ENCODE peak calls at places on chromosome 12, in seven cellular contexts. O is AG08395, M is Ammon's horn, T is MCF 10A, D is fibroblast of the conjunctiva, U is GM10248, B is NCI-H1092. L is an unnamed sample.
A peak's percentile ranks its signal among the peaks of the same experiment; 100 is the strongest.

GRCh38 chr12:3227076-3227975 is 150.1 kb downstream of the TSPAN9 start:
- DNase-seq in M (no peak), O (no peak), D (no peak), T (no peak), U (no peak), B (no peak), L (no peak)

GRCh38 chr12:90896164-90896563 is 58.8 kb downstream of the CCER1 start:
- DNase-seq in B (no peak), M (no peak), D (peak; percentile 9), T (peak; percentile 20), U (no peak), O (peak; percentile 59), L (no peak)

GRCh38 chr12:58576071-58576470 is 344.2 kb downstream of the LRIG3 start:
- DNase-seq in U (no peak), O (no peak), M (no peak), B (no peak), T (no peak), D (no peak), L (no peak)

GRCh38 chr12:114400925-114401324 is 5.0 kb downstream of the TBX5 start:
- DNase-seq in T (no peak), D (no peak), U (no peak), M (no peak), O (peak; percentile 65), B (no peak), L (no peak)

GRCh38 chr12:91923864-91924263 is 221.8 kb downstream of the BTG1 start:
- DNase-seq in O (no peak), M (no peak), B (no peak), T (no peak), U (no peak), D (no peak), L (no peak)

GRCh38 chr12:33634544-33634943 is 194.9 kb upstream of the SYT10 start:
- DNase-seq in U (no peak), D (no peak), T (no peak), O (no peak), M (no peak), B (no peak), L (no peak)

GRCh38 chr12:106302401-106303201 is at the start of gene TCP11L2:
- DNase-seq in D (no peak), T (peak; percentile 79), B (peak; percentile 37), U (peak; percentile 95), O (peak; percentile 91), M (peak; percentile 93), L (peak; percentile 85)

GRCh38 chr12:107461222-107461980 is 224.2 kb upstream of the PWP1 start:
- DNase-seq in M (no peak), T (peak; percentile 67), D (peak; percentile 10), O (peak; percentile 72), U (no peak), B (peak; percentile 44), L (no peak)

GRCh38 chr12:76637807-76638206 is 78.2 kb upstream of the OSBPL8 start:
- DNase-seq in O (peak; percentile 53), T (peak; percentile 2), M (no peak), D (no peak), B (no peak), U (no peak), L (no peak)

GRCh38 chr12:57138526-57139272 is 8.7 kb downstream of the LRP1-AS start:
- DNase-seq in D (no peak), M (peak; percentile 26), O (peak; percentile 71), U (no peak), B (no peak), T (peak; percentile 51), L (peak; percentile 83)

GRCh38 chr12:6684609-6685008 is 4.6 kb downstream of the ZNF384 start:
- DNase-seq in U (no peak), M (peak; percentile 37), T (peak; percentile 51), D (peak; percentile 5), O (no peak), B (peak; percentile 14), L (no peak)

GRCh38 chr12:65495233-65495632 is 216.8 kb downstream of the MSRB3 start:
- DNase-seq in B (no peak), D (no peak), T (peak; percentile 54), O (peak; percentile 76), U (no peak), M (no peak), L (no peak)

GRCh38 chr12:14948672-14949071 is 10.3 kb upstream of the ERP27 start:
- DNase-seq in U (peak; percentile 70), O (peak; percentile 82), D (peak; percentile 33), M (peak; percentile 63), B (no peak), T (no peak), L (peak; percentile 56)

GRCh38 chr12:69045430-69045829 is 112.5 kb upstream of the CPM start:
- DNase-seq in T (no peak), B (no peak), M (no peak), O (no peak), U (no peak), D (no peak), L (no peak)

GRCh38 chr12:6821674-6822433 is at the start of gene GPR162:
- DNase-seq in O (peak; percentile 61), D (no peak), M (peak; percentile 79), B (peak; percentile 56), U (no peak), T (no peak), L (peak; percentile 60)

GRCh38 chr12:104272938-104273337 is 30.6 kb upstream of the EID3 start:
- DNase-seq in B (no peak), T (no peak), D (no peak), M (no peak), O (no peak), U (no peak), L (no peak)

GRCh38 chr12:108603743-108604142 is 5.9 kb upstream of the TMEM119 start:
- DNase-seq in D (no peak), O (no peak), M (no peak), B (no peak), T (no peak), U (no peak), L (no peak)

GRCh38 chr12:89889051-89889450 is 180.4 kb upstream of the ATP2B1 start:
- DNase-seq in T (peak; percentile 27), B (no peak), U (no peak), O (peak; percentile 12), D (no peak), M (no peak), L (no peak)

GRCh38 chr12:47504775-47505446 is 200.9 kb downstream of the RPAP3 start:
- DNase-seq in B (no peak), D (no peak), M (no peak), U (no peak), O (peak; percentile 58), T (no peak), L (no peak)

GRCh38 chr12:25013061-25013460 is 64.2 kb upstream of the BCAT1 start:
- DNase-seq in T (no peak), M (no peak), U (no peak), B (no peak), O (no peak), D (no peak), L (no peak)

GRCh38 chr12:109757671-109758265 is 44.1 kb downstream of the FAM222A start:
- DNase-seq in M (no peak), D (no peak), B (no peak), T (no peak), O (no peak), U (no peak), L (no peak)

GRCh38 chr12:42774238-42774637 is 184.7 kb upstream of the PRICKLE1 start:
- DNase-seq in O (no peak), B (no peak), D (no peak), T (no peak), U (no peak), M (no peak), L (no peak)

GRCh38 chr12:54012631-54013398 is 4.0 kb downstream of the HOXC8 start:
- DNase-seq in B (no peak), M (no peak), U (no peak), T (no peak), O (no peak), D (no peak), L (no peak)

GRCh38 chr12:106986135-106986534 is 811 bp downstream of the MTERF2 start:
- DNase-seq in M (no peak), O (no peak), U (no peak), T (no peak), B (no peak), D (no peak), L (no peak)

GRCh38 chr12:43882578-43883178 is 46.8 kb downstream of the TMEM117 start:
- DNase-seq in M (peak; percentile 78), D (peak; percentile 61), O (peak; percentile 66), T (peak; percentile 65), B (no peak), U (peak; percentile 55), L (no peak)

GRCh38 chr12:3533703-3534386 is 42.8 kb downstream of the PRMT8 start:
- DNase-seq in U (no peak), M (no peak), B (peak; percentile 94), O (no peak), T (peak; percentile 16), D (no peak), L (no peak)

GRCh38 chr12:116066381-116067230 is 210.9 kb downstream of the MED13L start:
- DNase-seq in O (peak; percentile 32), M (no peak), B (no peak), T (peak; percentile 55), D (peak; percentile 32), U (peak; percentile 32), L (no peak)

GRCh38 chr12:77751939-77752338 is 78.8 kb upstream of the NAV3 start:
- DNase-seq in D (peak; percentile 61), U (no peak), O (no peak), M (no peak), T (peak; percentile 56), B (peak; percentile 10), L (no peak)

GRCh38 chr12:21881950-21882349 is 59.3 kb downstream of the ABCC9 start:
- DNase-seq in O (no peak), D (no peak), U (no peak), B (no peak), M (peak; percentile 56), T (no peak), L (peak; percentile 39)

GRCh38 chr12:4810219-4810671 is 90.0 kb downstream of the GALNT8 start:
- DNase-seq in M (no peak), B (no peak), U (no peak), O (no peak), T (no peak), D (no peak), L (no peak)

GRCh38 chr12:119069029-119069731 is 87.8 kb downstream of the SRRM4 start:
- DNase-seq in U (no peak), T (no peak), M (no peak), D (no peak), B (peak; percentile 75), O (no peak), L (no peak)

GRCh38 chr12:22653075-22653474 is 28.1 kb downstream of the ETNK1 start:
- DNase-seq in D (peak; percentile 28), U (no peak), O (peak; percentile 4), M (no peak), B (no peak), T (no peak), L (no peak)

GRCh38 chr12:121222847-121223246 is 12.9 kb downstream of the P2RX4 start:
- DNase-seq in M (no peak), O (no peak), D (no peak), U (no peak), B (no peak), T (no peak), L (no peak)

GRCh38 chr12:121009744-121010143 is 6.5 kb downstream of the C12orf43 start:
- DNase-seq in T (peak; percentile 54), D (peak; percentile 28), M (peak; percentile 17), O (peak; percentile 39), U (no peak), B (no peak), L (no peak)

GRCh38 chr12:124004233-124004875 is 31.3 kb downstream of the ZNF664 start:
- DNase-seq in T (no peak), O (no peak), B (no peak), D (no peak), U (no peak), M (no peak), L (no peak)

GRCh38 chr12:16581416-16581815 is 24.5 kb downstream of the LMO3 start:
- DNase-seq in B (no peak), T (no peak), M (no peak), U (no peak), D (no peak), O (no peak), L (no peak)